ENCODE peak calls at places on chromosome 5, in six cellular contexts. One of them, this sample, is unnamed.

GRCh38 chr5:144219869-144220268 is 49.2 kb downstream of the KCTD16 start:
- DNase-seq in A549: no peak
- DNase-seq in choroid plexus epithelial cell: no peak
- DNase-seq in IMR-90: no peak
- DNase-seq in heart left ventricle: no peak
- DNase-seq in GM12865: no peak
- DNase-seq in this sample: no peak

GRCh38 chr5:143217065-143217803 is 186.3 kb downstream of the NR3C1 start:
- DNase-seq in GM12865: peak
- DNase-seq in choroid plexus epithelial cell: peak
- DNase-seq in heart left ventricle: no peak
- DNase-seq in IMR-90: peak
- DNase-seq in A549: no peak
- DNase-seq in this sample: no peak

GRCh38 chr5:154197801-154198461 is 7.4 kb downstream of the GALNT10 start:
- DNase-seq in IMR-90: peak
- DNase-seq in choroid plexus epithelial cell: no peak
- DNase-seq in GM12865: peak
- DNase-seq in A549: peak
- DNase-seq in heart left ventricle: no peak
- DNase-seq in this sample: no peak

GRCh38 chr5:31581498-31582099 is 49.5 kb downstream of the C5orf22 start:
- DNase-seq in IMR-90: peak
- DNase-seq in GM12865: peak
- DNase-seq in choroid plexus epithelial cell: peak
- DNase-seq in heart left ventricle: no peak
- DNase-seq in A549: no peak
- DNase-seq in this sample: no peak

GRCh38 chr5:107269678-107270077 is 401.1 kb downstream of the EFNA5 start:
- DNase-seq in GM12865: no peak
- DNase-seq in A549: no peak
- DNase-seq in IMR-90: no peak
- DNase-seq in heart left ventricle: no peak
- DNase-seq in choroid plexus epithelial cell: no peak
- DNase-seq in this sample: no peak

GRCh38 chr5:177312649-177313181 is 1.0 kb upstream of the MXD3 start:
- DNase-seq in heart left ventricle: no peak
- DNase-seq in IMR-90: no peak
- DNase-seq in A549: no peak
- DNase-seq in choroid plexus epithelial cell: no peak
- DNase-seq in GM12865: peak
- DNase-seq in this sample: no peak

GRCh38 chr5:133556551-133556950 is 55.8 kb downstream of the FSTL4 start:
- DNase-seq in choroid plexus epithelial cell: no peak
- DNase-seq in GM12865: no peak
- DNase-seq in heart left ventricle: no peak
- DNase-seq in A549: no peak
- DNase-seq in IMR-90: no peak
- DNase-seq in this sample: no peak

GRCh38 chr5:109566361-109566760 is 123.4 kb upstream of the MAN2A1 start:
- DNase-seq in choroid plexus epithelial cell: no peak
- DNase-seq in GM12865: no peak
- DNase-seq in A549: no peak
- DNase-seq in IMR-90: no peak
- DNase-seq in heart left ventricle: no peak
- DNase-seq in this sample: no peak

GRCh38 chr5:169557838-169558237 is 25.7 kb upstream of the SPDL1 start:
- DNase-seq in IMR-90: no peak
- DNase-seq in choroid plexus epithelial cell: no peak
- DNase-seq in heart left ventricle: no peak
- DNase-seq in A549: no peak
- DNase-seq in GM12865: no peak
- DNase-seq in this sample: no peak

GRCh38 chr5:176601901-176602300 is 8.1 kb downstream of the GPRIN1 start:
- DNase-seq in heart left ventricle: no peak
- DNase-seq in GM12865: no peak
- DNase-seq in choroid plexus epithelial cell: no peak
- DNase-seq in IMR-90: no peak
- DNase-seq in A549: no peak
- DNase-seq in this sample: no peak

GRCh38 chr5:175535781-175536180 is 57.4 kb downstream of the SFXN1 start:
- DNase-seq in choroid plexus epithelial cell: no peak
- DNase-seq in heart left ventricle: no peak
- DNase-seq in A549: no peak
- DNase-seq in IMR-90: no peak
- DNase-seq in GM12865: no peak
- DNase-seq in this sample: no peak

GRCh38 chr5:76807296-76807695 is 11.5 kb upstream of the F2RL1 start:
- DNase-seq in A549: no peak
- DNase-seq in GM12865: peak
- DNase-seq in choroid plexus epithelial cell: peak
- DNase-seq in IMR-90: peak
- DNase-seq in heart left ventricle: no peak
- DNase-seq in this sample: no peak

GRCh38 chr5:101102506-101102905 is 199.4 kb upstream of the ST8SIA4 start:
- DNase-seq in A549: peak
- DNase-seq in choroid plexus epithelial cell: no peak
- DNase-seq in heart left ventricle: no peak
- DNase-seq in IMR-90: no peak
- DNase-seq in GM12865: no peak
- DNase-seq in this sample: no peak

GRCh38 chr5:121737120-121737519 is 114.6 kb upstream of the FTMT start:
- DNase-seq in heart left ventricle: no peak
- DNase-seq in IMR-90: no peak
- DNase-seq in A549: no peak
- DNase-seq in GM12865: no peak
- DNase-seq in choroid plexus epithelial cell: peak
- DNase-seq in this sample: no peak

GRCh38 chr5:88729476-88730182 is 153.4 kb downstream of the MEF2C start:
- DNase-seq in IMR-90: peak
- DNase-seq in GM12865: peak
- DNase-seq in A549: peak
- DNase-seq in choroid plexus epithelial cell: peak
- DNase-seq in heart left ventricle: peak
- DNase-seq in this sample: peak

GRCh38 chr5:154421868-154422267 is 23.9 kb upstream of the SAP30L start:
- DNase-seq in A549: no peak
- DNase-seq in choroid plexus epithelial cell: peak
- DNase-seq in heart left ventricle: no peak
- DNase-seq in GM12865: peak
- DNase-seq in IMR-90: peak
- DNase-seq in this sample: no peak

GRCh38 chr5:172820046-172820767 is 13.8 kb upstream of the ERGIC1 start:
- DNase-seq in IMR-90: peak
- DNase-seq in choroid plexus epithelial cell: peak
- DNase-seq in GM12865: no peak
- DNase-seq in A549: no peak
- DNase-seq in heart left ventricle: peak
- DNase-seq in this sample: no peak

GRCh38 chr5:17810734-17811133 is 176.5 kb downstream of the TAF11L14 start:
- DNase-seq in heart left ventricle: no peak
- DNase-seq in IMR-90: no peak
- DNase-seq in GM12865: no peak
- DNase-seq in A549: no peak
- DNase-seq in choroid plexus epithelial cell: no peak
- DNase-seq in this sample: no peak

GRCh38 chr5:5165541-5166002 is 25.4 kb downstream of the ADAMTS16 start:
- DNase-seq in heart left ventricle: no peak
- DNase-seq in choroid plexus epithelial cell: peak
- DNase-seq in A549: no peak
- DNase-seq in GM12865: no peak
- DNase-seq in IMR-90: no peak
- DNase-seq in this sample: no peak

GRCh38 chr5:180441577-180441976 is 52.6 kb upstream of the CNOT6 start:
- DNase-seq in GM12865: no peak
- DNase-seq in IMR-90: no peak
- DNase-seq in A549: peak
- DNase-seq in choroid plexus epithelial cell: peak
- DNase-seq in heart left ventricle: no peak
- DNase-seq in this sample: no peak

GRCh38 chr5:133785182-133785581 is 172.8 kb upstream of the FSTL4 start:
- DNase-seq in IMR-90: no peak
- DNase-seq in GM12865: no peak
- DNase-seq in A549: no peak
- DNase-seq in heart left ventricle: no peak
- DNase-seq in choroid plexus epithelial cell: no peak
- DNase-seq in this sample: no peak

GRCh38 chr5:118956727-118957126 is 31.6 kb downstream of the DTWD2 start:
- DNase-seq in IMR-90: peak
- DNase-seq in choroid plexus epithelial cell: peak
- DNase-seq in GM12865: peak
- DNase-seq in A549: peak
- DNase-seq in heart left ventricle: no peak
- DNase-seq in this sample: no peak

GRCh38 chr5:11595045-11595444 is 309.2 kb downstream of the CTNND2 start:
- DNase-seq in GM12865: no peak
- DNase-seq in choroid plexus epithelial cell: no peak
- DNase-seq in IMR-90: no peak
- DNase-seq in A549: no peak
- DNase-seq in heart left ventricle: no peak
- DNase-seq in this sample: no peak

GRCh38 chr5:82312373-82312856 is 34.3 kb upstream of the RPS23 start:
- DNase-seq in choroid plexus epithelial cell: peak
- DNase-seq in heart left ventricle: peak
- DNase-seq in GM12865: peak
- DNase-seq in A549: peak
- DNase-seq in IMR-90: peak
- DNase-seq in this sample: peak

GRCh38 chr5:24391816-24392215 is 253.0 kb downstream of the CDH10 start:
- DNase-seq in heart left ventricle: no peak
- DNase-seq in IMR-90: no peak
- DNase-seq in GM12865: no peak
- DNase-seq in choroid plexus epithelial cell: no peak
- DNase-seq in A549: no peak
- DNase-seq in this sample: no peak

GRCh38 chr5:78768781-78769380 is 120.3 kb upstream of the LHFPL2 start:
- DNase-seq in IMR-90: no peak
- DNase-seq in A549: no peak
- DNase-seq in GM12865: no peak
- DNase-seq in choroid plexus epithelial cell: no peak
- DNase-seq in heart left ventricle: no peak
- DNase-seq in this sample: no peak

GRCh38 chr5:115419794-115420585 is 123.5 kb upstream of the CCDC112 start:
- DNase-seq in IMR-90: peak
- DNase-seq in choroid plexus epithelial cell: peak
- DNase-seq in GM12865: no peak
- DNase-seq in heart left ventricle: no peak
- DNase-seq in A549: peak
- DNase-seq in this sample: peak

GRCh38 chr5:107372723-107373487 is 297.8 kb downstream of the EFNA5 start:
- DNase-seq in GM12865: no peak
- DNase-seq in IMR-90: peak
- DNase-seq in heart left ventricle: no peak
- DNase-seq in choroid plexus epithelial cell: peak
- DNase-seq in A549: no peak
- DNase-seq in this sample: no peak

GRCh38 chr5:33762859-33763258 is 128.9 kb downstream of the ADAMTS12 start:
- DNase-seq in GM12865: no peak
- DNase-seq in choroid plexus epithelial cell: no peak
- DNase-seq in IMR-90: no peak
- DNase-seq in heart left ventricle: no peak
- DNase-seq in A549: no peak
- DNase-seq in this sample: no peak
- TF ChIP-seq CTCF in GM12865: no peak
- TF ChIP-seq CTCF in choroid plexus epithelial cell: no peak
- TF ChIP-seq CTCF in IMR-90: no peak
- TF ChIP-seq CTCF in heart left ventricle: no peak
- TF ChIP-seq CTCF in A549: no peak
- TF ChIP-seq CTCF in this sample: no peak

GRCh38 chr5:187617-188451 is 3.5 kb upstream of the LRRC14B start:
- DNase-seq in IMR-90: no peak
- DNase-seq in choroid plexus epithelial cell: peak
- DNase-seq in A549: no peak
- DNase-seq in heart left ventricle: no peak
- DNase-seq in GM12865: no peak
- DNase-seq in this sample: no peak
- H3K4me3 ChIP-seq in IMR-90: no peak
- H3K4me3 ChIP-seq in choroid plexus epithelial cell: no peak
- H3K4me3 ChIP-seq in A549: no peak
- H3K4me3 ChIP-seq in heart left ventricle: no peak
- H3K4me3 ChIP-seq in GM12865: no peak
- H3K4me3 ChIP-seq in this sample: no peak

GRCh38 chr5:36889264-36889663 is 12.7 kb downstream of the NIPBL start:
- DNase-seq in heart left ventricle: no peak
- DNase-seq in IMR-90: no peak
- DNase-seq in choroid plexus epithelial cell: no peak
- DNase-seq in A549: no peak
- DNase-seq in GM12865: no peak
- DNase-seq in this sample: no peak

GRCh38 chr5:36888303-36888702 is 11.7 kb downstream of the NIPBL start:
- DNase-seq in GM12865: no peak
- DNase-seq in IMR-90: no peak
- DNase-seq in A549: no peak
- DNase-seq in choroid plexus epithelial cell: no peak
- DNase-seq in heart left ventricle: no peak
- DNase-seq in this sample: no peak

GRCh38 chr5:36894950-36895349 is 18.4 kb downstream of the NIPBL start:
- DNase-seq in heart left ventricle: no peak
- DNase-seq in IMR-90: no peak
- DNase-seq in GM12865: no peak
- DNase-seq in A549: no peak
- DNase-seq in choroid plexus epithelial cell: no peak
- DNase-seq in this sample: no peak

GRCh38 chr5:36887532-36887931 is 11.0 kb downstream of the NIPBL start:
- DNase-seq in IMR-90: no peak
- DNase-seq in GM12865: no peak
- DNase-seq in A549: no peak
- DNase-seq in choroid plexus epithelial cell: no peak
- DNase-seq in heart left ventricle: no peak
- DNase-seq in this sample: no peak

DNA sequence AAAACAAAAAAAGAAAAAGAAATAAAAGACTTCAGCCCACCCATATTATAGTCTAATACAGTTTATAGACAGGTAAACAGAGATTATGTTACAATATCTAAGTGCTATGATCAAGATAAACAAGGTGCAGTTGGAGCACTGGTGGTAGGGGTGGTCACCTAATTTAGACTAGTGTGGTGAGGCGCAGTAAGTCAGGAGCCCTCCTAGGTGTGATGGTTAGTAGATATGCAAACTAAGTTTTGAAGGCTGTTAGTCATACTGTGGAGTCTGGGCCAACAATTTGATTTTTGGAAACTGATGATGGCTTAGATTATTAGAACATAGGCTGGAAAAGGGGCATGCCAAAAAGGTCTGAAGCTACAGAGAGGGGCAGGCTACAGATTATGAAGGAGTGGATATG is 14.7 kb downstream of the NIPBL start:
- DNase-seq in choroid plexus epithelial cell: no peak
- DNase-seq in A549: no peak
- DNase-seq in IMR-90: no peak
- DNase-seq in GM12865: no peak
- DNase-seq in heart left ventricle: no peak
- DNase-seq in this sample: no peak
- TF ChIP-seq CTCF in choroid plexus epithelial cell: no peak
- TF ChIP-seq CTCF in A549: no peak
- TF ChIP-seq CTCF in IMR-90: no peak
- TF ChIP-seq CTCF in GM12865: no peak
- TF ChIP-seq CTCF in heart left ventricle: no peak
- TF ChIP-seq CTCF in this sample: no peak

GRCh38 chr5:14256756-14257393 is 113.7 kb downstream of the TRIO start:
- DNase-seq in choroid plexus epithelial cell: no peak
- DNase-seq in heart left ventricle: no peak
- DNase-seq in A549: no peak
- DNase-seq in IMR-90: no peak
- DNase-seq in GM12865: no peak
- DNase-seq in this sample: no peak
- H3K4me3 ChIP-seq in choroid plexus epithelial cell: no peak
- H3K4me3 ChIP-seq in heart left ventricle: no peak
- H3K4me3 ChIP-seq in A549: no peak
- H3K4me3 ChIP-seq in IMR-90: no peak
- H3K4me3 ChIP-seq in GM12865: no peak
- H3K4me3 ChIP-seq in this sample: no peak

This sample was measured in HFF-Myc.